ENCODE peak calls at places on chromosome 18, in eight cellular contexts. A, H, F, L, X, T, V and G are unnamed samples.

GRCh38 chr18:49016648-49017539 is 66.1 kb upstream of the SMAD7 start:
- DNase-seq in A (no peak), X (no peak), V (no peak), T (no peak), F (peak; percentile 56), L (no peak), H (peak; percentile 43), G (no peak)

GRCh38 chr18:35029103-35029502 is 12.1 kb upstream of the MAPRE2 start:
- DNase-seq in T (no peak), L (no peak), X (no peak), V (no peak), H (no peak), F (no peak), A (no peak), G (no peak)

GRCh38 chr18:32612651-32613050 is 142.0 kb upstream of the GAREM1 start:
- DNase-seq in F (peak; percentile 22), V (no peak), H (no peak), A (no peak), L (no peak), T (no peak), X (no peak), G (no peak)

GRCh38 chr18:596288-596881 is 403 bp upstream of the CLUL1 start:
- DNase-seq in F (peak; percentile 81), X (no peak), V (no peak), A (no peak), L (peak; percentile 57), H (no peak), T (peak; percentile 75), G (no peak)

GRCh38 chr18:37419272-37419671 is 146.3 kb downstream of the CELF4 start:
- DNase-seq in L (no peak), V (no peak), H (no peak), F (no peak), A (no peak), T (no peak), X (no peak), G (no peak)

GRCh38 chr18:13681701-13682100 is 44.7 kb downstream of the FAM210A start:
- DNase-seq in H (no peak), L (no peak), A (no peak), V (no peak), T (no peak), X (no peak), F (no peak), G (no peak)

GRCh38 chr18:10401489-10401888 is 52.9 kb upstream of the APCDD1 start:
- DNase-seq in T (no peak), H (no peak), L (no peak), V (no peak), A (no peak), F (peak; percentile 38), X (no peak), G (no peak)

GRCh38 chr18:56402872-56403516 is 235.4 kb downstream of the TXNL1 start:
- DNase-seq in H (no peak), A (no peak), T (no peak), V (no peak), F (no peak), X (no peak), L (no peak), G (no peak)

GRCh38 chr18:3233433-3234168 is 13.8 kb upstream of the MYOM1 start:
- DNase-seq in A (no peak), H (no peak), T (no peak), F (no peak), V (no peak), L (no peak), X (no peak), G (no peak)

GRCh38 chr18:77124452-77124922 is 8.1 kb downstream of the MBP start:
- DNase-seq in T (peak; percentile 13), X (no peak), F (no peak), H (no peak), V (peak; percentile 69), L (no peak), A (peak; percentile 60), G (peak; percentile 42)

GRCh38 chr18:58549814-58550339 is 79.0 kb downstream of the ALPK2 start:
- DNase-seq in F (no peak), L (no peak), X (no peak), H (no peak), V (no peak), T (no peak), A (no peak), G (no peak)